ENCODE peak calls at places on chromosomes 1 and 21, in seven cellular contexts. G is tibial artery; N is CD8-positive, alpha-beta T cell; M is HFFc6; L is MCF 10A; U is type B pancreatic cell; S is dorsolateral prefrontal cortex. P is an unnamed sample.

GRCh38 chr1:114347431-114348209 is 163.4 kb downstream of the TRIM33 start:
- DNase-seq in G (no peak), N (no peak), M (no peak), L (no peak), U (peak), S (no peak), P (no peak)

GRCh38 chr1:221430133-221430960 is 311.5 kb downstream of the DUSP10 start:
- DNase-seq in G (no peak), N (no peak), M (no peak), L (no peak), U (no peak), S (no peak), P (no peak)

GRCh38 chr1:158008630-158009029 is 15.2 kb downstream of the KIRREL1 start:
- DNase-seq in G (no peak), N (no peak), M (no peak), L (peak), U (no peak), S (no peak), P (no peak)

GRCh38 chr21:20591294-20591693 is 406.9 kb upstream of the NCAM2 start:
- DNase-seq in G (no peak), N (no peak), M (no peak), L (no peak), U (no peak), S (no peak), P (no peak)

GRCh38 chr1:180098242-180098995 is 56.2 kb upstream of the QSOX1 start:
- DNase-seq in G (no peak), N (no peak), M (peak), L (peak), U (no peak), S (no peak), P (no peak)

GRCh38 chr1:79006564-79006963 is at the start of gene ADGRL4:
- DNase-seq in G (peak), N (no peak), M (peak), L (no peak), U (no peak), S (no peak), P (no peak)

GRCh38 chr1:203625623-203626189 is 926 bp upstream of the ATP2B4 start:
- DNase-seq in G (no peak), N (no peak), M (no peak), L (peak), U (no peak), S (no peak), P (no peak)

GRCh38 chr1:177824508-177824982 is 145.3 kb downstream of the SEC16B start:
- DNase-seq in G (no peak), N (no peak), M (no peak), L (no peak), U (no peak), S (no peak), P (no peak)

GRCh38 chr1:171753685-171754380 is 12.0 kb upstream of the VAMP4 start:
- DNase-seq in G (no peak), N (no peak), M (no peak), L (no peak), U (no peak), S (no peak), P (no peak)

GRCh38 chr21:33367309-33367973 is 35.8 kb upstream of the IFNGR2 start:
- DNase-seq in G (no peak), N (no peak), M (no peak), L (peak), U (no peak), S (no peak), P (no peak)

GRCh38 chr1:172143384-172144025 is 277.0 kb upstream of the C1orf105 start:
- DNase-seq in G (no peak), N (no peak), M (no peak), L (peak), U (no peak), S (no peak), P (no peak)

GRCh38 chr1:214351551-214352277 is 70.8 kb downstream of the SMYD2 start:
- DNase-seq in G (no peak), N (no peak), M (no peak), L (no peak), U (no peak), S (no peak), P (no peak)

GRCh38 chr21:39647476-39647875 is 34.7 kb downstream of the B3GALT5 start:
- DNase-seq in G (no peak), N (no peak), M (peak), L (peak), U (no peak), S (no peak), P (no peak)

GRCh38 chr1:230085178-230085515 is 18.1 kb downstream of the GALNT2 start:
- DNase-seq in G (no peak), N (no peak), M (no peak), L (peak), U (no peak), S (no peak), P (no peak)

GRCh38 chr21:40334159-40334558 is 466.9 kb downstream of the PCP4 start:
- DNase-seq in G (no peak), N (no peak), M (no peak), L (no peak), U (no peak), S (no peak), P (no peak)

GRCh38 chr1:93317943-93318342 is 27.8 kb upstream of the DR1 start:
- DNase-seq in G (no peak), N (no peak), M (no peak), L (no peak), U (no peak), S (no peak), P (no peak)

GRCh38 chr1:87763498-87763897 is 434.8 kb downstream of the LMO4 start:
- DNase-seq in G (no peak), N (no peak), M (no peak), L (no peak), U (no peak), S (no peak), P (no peak)

GRCh38 chr1:202149566-202149965 is 5.0 kb upstream of the ARL8A start:
- DNase-seq in G (no peak), N (no peak), M (peak), L (no peak), U (no peak), S (no peak), P (no peak)

GRCh38 chr1:29640428-29640785 is 404.1 kb downstream of the PTPRU start:
- DNase-seq in G (no peak), N (no peak), M (no peak), L (no peak), U (peak), S (no peak), P (no peak)

GRCh38 chr1:61589382-61589765 is 135.6 kb downstream of the TM2D1 start:
- DNase-seq in G (no peak), N (no peak), M (no peak), L (no peak), U (no peak), S (no peak), P (no peak)

GRCh38 chr1:241270016-241270415 is 87.0 kb downstream of the RGS7 start:
- DNase-seq in G (no peak), N (no peak), M (no peak), L (no peak), U (no peak), S (no peak), P (no peak)

GRCh38 chr1:21910528-21911204 is 26.4 kb downstream of the HSPG2 start:
- DNase-seq in G (no peak), N (no peak), M (no peak), L (no peak), U (no peak), S (no peak), P (no peak)

GRCh38 chr1:41840592-41841246 is 78.0 kb downstream of the HIVEP3 start:
- DNase-seq in G (no peak), N (no peak), M (peak), L (no peak), U (no peak), S (no peak), P (no peak)

GRCh38 chr1:10084045-10084444 is 51.3 kb downstream of the UBE4B start:
- DNase-seq in G (no peak), N (no peak), M (no peak), L (no peak), U (no peak), S (no peak), P (no peak)

GRCh38 chr1:232014941-232015340 is 388.4 kb downstream of the DISC1 start:
- DNase-seq in G (no peak), N (no peak), M (no peak), L (no peak), U (no peak), S (no peak), P (no peak)

GRCh38 chr1:219236933-219237610 is 63.4 kb downstream of the LYPLAL1 start:
- DNase-seq in G (no peak), N (no peak), M (no peak), L (no peak), U (no peak), S (no peak), P (peak)

GRCh38 chr21:26194811-26195251 is 24.3 kb upstream of the APP start:
- DNase-seq in G (no peak), N (no peak), M (peak), L (no peak), U (no peak), S (no peak), P (no peak)

GRCh38 chr1:193456883-193457282 is 270.5 kb upstream of the B3GALT2 start:
- DNase-seq in G (no peak), N (no peak), M (peak), L (no peak), U (no peak), S (no peak), P (no peak)

GRCh38 chr21:32887026-32887425 is 115.5 kb upstream of the PAXBP1 start:
- DNase-seq in G (no peak), N (no peak), M (no peak), L (no peak), U (no peak), S (no peak), P (no peak)

GRCh38 chr1:29626066-29626465 is 389.7 kb downstream of the PTPRU start:
- DNase-seq in G (no peak), N (no peak), M (no peak), L (no peak), U (no peak), S (no peak), P (no peak)

GRCh38 chr1:153977250-153978240 is at the start of gene JTB:
- DNase-seq in G (peak), N (peak), M (peak), L (peak), U (peak), S (peak), P (peak)

GRCh38 chr1:246971322-246971721 is 36.5 kb downstream of the ZNF695 start:
- DNase-seq in G (peak), N (peak), M (peak), L (peak), U (no peak), S (peak), P (no peak)

GRCh38 chr1:166695115-166695514 is 144.2 kb upstream of the POGK start:
- DNase-seq in G (no peak), N (no peak), M (no peak), L (peak), U (no peak), S (no peak), P (no peak)

GRCh38 chr1:97505816-97506215 is 415.0 kb downstream of the DPYD start:
- DNase-seq in G (no peak), N (no peak), M (no peak), L (no peak), U (no peak), S (no peak), P (no peak)

GRCh38 chr1:220895412-220895946 is 16.2 kb downstream of the HLX start:
- DNase-seq in G (no peak), N (no peak), M (no peak), L (no peak), U (no peak), S (no peak), P (no peak)

GRCh38 chr1:32464191-32464715 is 619 bp upstream of the ZBTB8B start:
- DNase-seq in G (no peak), N (no peak), M (no peak), L (no peak), U (no peak), S (no peak), P (no peak)

GRCh38 chr21:32140212-32141008 is 138.4 kb downstream of the MIS18A start:
- DNase-seq in G (no peak), N (no peak), M (no peak), L (no peak), U (no peak), S (no peak), P (no peak)

GRCh38 chr1:208601569-208601968 is 357.4 kb upstream of the PLXNA2 start:
- DNase-seq in G (no peak), N (no peak), M (no peak), L (no peak), U (no peak), S (no peak), P (no peak)

GRCh38 chr1:208597571-208597970 is 353.4 kb upstream of the PLXNA2 start:
- DNase-seq in G (no peak), N (no peak), M (no peak), L (no peak), U (no peak), S (no peak), P (no peak)

GRCh38 chr1:208599063-208599462 is 354.9 kb upstream of the PLXNA2 start:
- DNase-seq in G (no peak), N (no peak), M (no peak), L (no peak), U (no peak), S (no peak), P (no peak)

GRCh38 chr1:208598021-208598420 is 353.8 kb upstream of the PLXNA2 start:
- DNase-seq in G (no peak), N (no peak), M (no peak), L (no peak), U (no peak), S (no peak), P (no peak)

GRCh38 chr1:208600456-208600855 is 356.3 kb upstream of the PLXNA2 start:
- DNase-seq in G (no peak), N (no peak), M (no peak), L (peak), U (no peak), S (no peak), P (no peak)
- TF ChIP-seq CTCF in G (no peak), N (no peak), M (no peak), L (no peak), U (no peak), S (no peak), P (no peak)

DNA sequence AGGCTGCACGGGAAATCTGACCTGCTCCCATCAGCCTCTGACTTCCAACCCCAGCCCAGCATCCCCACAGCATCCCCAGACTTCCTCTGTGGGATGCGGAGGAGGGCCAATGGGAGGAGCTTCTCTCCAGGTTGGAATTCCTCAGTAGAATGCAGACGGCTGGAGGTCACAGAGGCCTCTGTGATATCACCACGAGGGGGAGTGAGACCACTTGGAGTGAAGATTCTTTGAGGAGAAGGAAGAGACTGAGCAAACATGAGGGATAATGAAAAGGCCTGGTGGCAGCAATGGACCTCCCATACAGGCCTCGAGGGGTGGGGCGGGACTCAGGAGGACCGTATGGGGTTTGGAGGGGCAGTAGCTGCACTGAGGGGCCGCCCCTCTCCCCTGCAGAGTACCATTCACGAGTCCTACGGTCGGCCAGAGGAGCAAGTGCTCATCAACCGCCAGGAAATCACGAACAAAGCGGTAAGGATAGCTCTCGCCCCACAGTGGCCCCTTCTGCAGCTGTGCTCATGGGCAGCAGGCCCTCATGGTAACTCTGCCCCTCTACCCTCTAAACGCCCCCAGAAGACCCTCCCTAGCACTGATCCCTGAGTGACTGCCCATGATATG is at the start of gene CATSPER4:
- DNase-seq in G (no peak), N (no peak), M (no peak), L (peak), U (no peak), S (no peak), P (peak)
- TF ChIP-seq CTCF in G (no peak), N (no peak), M (peak), L (no peak), U (peak), S (no peak), P (no peak)

GRCh38 chr1:30822006-30822405 is 64.4 kb upstream of the LAPTM5 start:
- DNase-seq in G (no peak), N (no peak), M (no peak), L (no peak), U (no peak), S (no peak), P (no peak)

GRCh38 chr1:30824736-30825429 is 67.3 kb upstream of the LAPTM5 start:
- DNase-seq in G (no peak), N (no peak), M (no peak), L (no peak), U (no peak), S (no peak), P (no peak)

GRCh38 chr1:30823627-30823968 is 66.0 kb upstream of the LAPTM5 start:
- DNase-seq in G (no peak), N (no peak), M (no peak), L (no peak), U (no peak), S (no peak), P (no peak)

GRCh38 chr1:30822966-30823581 is 65.5 kb upstream of the LAPTM5 start:
- DNase-seq in G (no peak), N (no peak), M (no peak), L (peak), U (no peak), S (no peak), P (no peak)

GRCh38 chr1:30823969-30824735 is 66.6 kb upstream of the LAPTM5 start:
- DNase-seq in G (peak), N (peak), M (peak), L (peak), U (peak), S (peak), P (peak)
- TF ChIP-seq CTCF in G (no peak), N (no peak), M (no peak), L (no peak), U (no peak), S (no peak), P (no peak)

GRCh38 chr1:66599346-66599745 is 65.4 kb downstream of the SGIP1 start:
- DNase-seq in G (no peak), N (no peak), M (no peak), L (no peak), U (no peak), S (no peak), P (no peak)
- TF ChIP-seq CTCF in G (no peak), N (no peak), M (no peak), L (no peak), U (no peak), S (no peak), P (no peak)

GRCh38 chr1:115706009-115706362 is 62.5 kb downstream of the CASQ2 start:
- DNase-seq in G (no peak), N (no peak), M (no peak), L (no peak), U (no peak), S (no peak), P (no peak)

GRCh38 chr1:115706774-115707425 is 61.6 kb downstream of the CASQ2 start:
- DNase-seq in G (no peak), N (no peak), M (peak), L (peak), U (no peak), S (no peak), P (peak)

GRCh38 chr1:115702993-115703392 is 61.2 kb downstream of the VANGL1 start:
- DNase-seq in G (no peak), N (no peak), M (no peak), L (no peak), U (no peak), S (no peak), P (no peak)

GRCh38 chr1:115701090-115701489 is 59.3 kb downstream of the VANGL1 start:
- DNase-seq in G (no peak), N (no peak), M (no peak), L (no peak), U (no peak), S (no peak), P (no peak)

DNA sequence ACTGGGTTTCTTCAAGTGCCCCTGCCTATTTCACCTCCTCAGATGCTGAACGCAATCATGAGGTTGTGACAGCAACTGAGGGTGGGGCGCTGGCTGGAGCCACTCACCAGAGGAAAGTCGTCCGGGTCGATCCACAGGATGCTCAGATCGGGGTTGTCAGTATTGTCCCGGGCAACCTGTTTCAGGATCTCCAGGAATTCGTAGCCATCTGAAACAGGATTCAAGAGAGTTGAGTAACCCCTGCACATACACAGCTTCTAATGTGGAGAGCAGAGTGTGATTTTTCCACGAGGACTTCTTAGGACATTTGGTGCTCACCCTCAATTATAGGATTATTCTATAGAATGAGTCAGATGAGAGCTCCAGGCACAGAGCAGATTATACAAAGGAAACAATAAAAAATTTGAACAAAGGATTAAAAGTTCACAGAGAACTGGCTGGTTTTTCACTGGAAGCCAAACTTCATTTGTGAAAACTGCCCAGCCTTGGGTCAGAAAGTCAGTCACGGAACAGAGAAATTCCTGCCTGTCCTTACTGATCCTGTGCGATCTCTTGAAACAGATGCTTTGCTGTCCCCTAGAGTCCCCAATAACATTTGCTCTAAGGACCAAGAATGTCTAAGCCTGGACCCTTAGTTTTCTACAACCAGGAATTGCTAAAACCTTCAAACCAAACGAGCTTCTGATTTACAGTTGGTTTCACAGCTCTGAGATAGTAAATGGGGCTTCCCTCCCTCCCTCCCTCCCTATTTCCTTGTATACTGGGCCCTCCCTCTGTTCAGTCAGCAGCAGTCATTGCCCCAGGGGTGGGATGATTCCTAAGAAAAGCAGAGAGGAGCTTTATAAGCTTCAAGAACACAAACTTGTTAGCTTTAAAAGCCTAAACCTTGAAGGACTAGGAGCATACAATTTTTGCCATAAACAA is 63.2 kb downstream of the CASQ2 start:
- DNase-seq in G (no peak), N (no peak), M (no peak), L (no peak), U (no peak), S (no peak), P (no peak)
- TF ChIP-seq CTCF in G (no peak), N (no peak), M (no peak), L (no peak), U (no peak), S (no peak), P (no peak)

GRCh38 chr1:156599811-156600210 is 1.5 kb downstream of the GPATCH4 start:
- DNase-seq in G (no peak), N (no peak), M (no peak), L (peak), U (no peak), S (no peak), P (peak)

GRCh38 chr1:156601122-156601830 is at the start of gene GPATCH4:
- DNase-seq in G (peak), N (peak), M (peak), L (peak), U (peak), S (peak), P (peak)

GRCh38 chr1:156600733-156601121 is 552 bp downstream of the GPATCH4 start:
- DNase-seq in G (no peak), N (no peak), M (no peak), L (peak), U (no peak), S (no peak), P (no peak)

GRCh38 chr1:156601892-156602291 is 613 bp upstream of the GPATCH4 start:
- DNase-seq in G (no peak), N (no peak), M (no peak), L (no peak), U (no peak), S (no peak), P (no peak)

DNA sequence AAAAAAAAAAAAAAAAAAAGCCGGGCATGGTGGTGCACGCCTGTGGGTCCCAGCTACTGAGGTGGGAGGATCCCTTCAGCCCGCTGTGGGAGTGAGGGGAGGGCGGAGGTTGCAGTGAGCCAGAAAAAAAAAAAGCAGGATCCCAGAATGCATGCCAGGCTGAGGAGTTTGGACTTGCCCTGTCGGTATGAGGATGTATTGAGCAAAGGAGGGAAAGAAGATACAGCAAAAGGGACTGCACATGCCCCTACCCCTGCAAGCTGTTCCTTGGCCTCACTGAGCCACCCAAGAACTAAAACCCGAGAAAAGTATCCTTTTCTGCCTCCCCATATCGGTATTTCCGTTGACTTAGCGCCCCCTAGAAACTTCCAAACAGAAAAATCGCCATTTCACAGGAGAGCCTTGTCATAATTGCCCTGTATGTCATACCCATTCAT is 1.3 kb upstream of the GPATCH4 start:
- DNase-seq in G (no peak), N (no peak), M (no peak), L (peak), U (no peak), S (no peak), P (peak)
- TF ChIP-seq CTCF in G (no peak), N (peak), M (peak), L (peak), U (peak), S (peak), P (peak)

P was measured in A549.